ENCODE peak calls at places on chromosomes 3 and 15, in nine cellular contexts. L, N, X, Q, M, Y, P, C and T are unnamed samples.

GRCh38 chr3:39166932-39167532 is 13.6 kb upstream of the CSRNP1 start:
- DNase-seq in L (no peak), N (no peak), X (no peak), Q (no peak), M (peak; percentile 92), Y (no peak), P (no peak), C (peak; percentile 47), T (no peak)

GRCh38 chr3:109924196-109924595 is 586.9 kb upstream of the DPPA4 start:
- DNase-seq in L (no peak), N (no peak), X (no peak), Q (no peak), M (no peak), Y (no peak), P (no peak), C (no peak), T (no peak)

GRCh38 chr3:171213178-171213577 is 186.7 kb upstream of the SLC2A2 start:
- DNase-seq in L (no peak), N (no peak), X (no peak), Q (no peak), M (no peak), Y (no peak), P (no peak), C (no peak), T (no peak)

GRCh38 chr3:39178553-39178952 is 13.8 kb downstream of the XIRP1 start:
- DNase-seq in L (no peak), N (no peak), X (no peak), Q (no peak), M (no peak), Y (no peak), P (no peak), C (no peak), T (no peak)

GRCh38 chr3:190458040-190458439 is 8.3 kb upstream of the TMEM207 start:
- DNase-seq in L (no peak), N (no peak), X (no peak), Q (no peak), M (no peak), Y (no peak), P (no peak), C (no peak), T (no peak)

GRCh38 chr3:167480748-167481147 is 6.9 kb upstream of the SERPINI2 start:
- DNase-seq in L (no peak), N (no peak), X (no peak), Q (no peak), M (no peak), Y (no peak), P (no peak), C (no peak), T (no peak)

GRCh38 chr3:124107074-124107473 is 115.2 kb upstream of the ROPN1 start:
- DNase-seq in L (no peak), N (no peak), X (no peak), Q (no peak), M (no peak), Y (no peak), P (no peak), C (no peak), T (no peak)

GRCh38 chr15:40567111-40567510 is 2.0 kb upstream of the RPUSD2 start:
- DNase-seq in L (no peak), N (no peak), X (no peak), Q (no peak), M (no peak), Y (no peak), P (no peak), C (no peak), T (no peak)

GRCh38 chr15:66288796-66289195 is 4.6 kb upstream of the DIS3L start:
- DNase-seq in L (no peak), N (no peak), X (no peak), Q (no peak), M (no peak), Y (no peak), P (no peak), C (no peak), T (no peak)